ENCODE peak calls at places on chromosomes 2 and 18, in five cellular contexts. A is spleen, D is HCT116, Z is stomach, O is esophagus muscularis mucosa. J is an unnamed sample.

GRCh38 chr2:69306612-69306896 is 80.5 kb downstream of the GFPT1 start:
- DNase-seq in O (no peak), A (no peak), D (no peak), Z (no peak), J (no peak)

GRCh38 chr2:62474173-62474572 is 31.8 kb downstream of the TMEM17 start:
- DNase-seq in O (no peak), Z (no peak), A (no peak), D (no peak), J (no peak)

GRCh38 chr18:6616981-6617380 is 112.5 kb upstream of the ARHGAP28 start:
- DNase-seq in O (no peak), Z (no peak), A (no peak), D (no peak), J (no peak)

GRCh38 chr2:140586379-140586778 is 1544.4 kb downstream of the LRP1B start:
- DNase-seq in A (no peak), O (no peak), Z (no peak), D (peak; percentile 45), J (no peak)

GRCh38 chr2:234091883-234092282 is 41.4 kb downstream of the SPP2 start:
- DNase-seq in Z (no peak), D (no peak), O (peak; percentile 75), A (no peak), J (no peak)

GRCh38 chr2:96427917-96428316 is 77.2 kb downstream of the NEURL3 start:
- DNase-seq in O (no peak), D (peak; percentile 90), A (no peak), Z (no peak), J (no peak)

GRCh38 chr2:9392895-9393757 is 30.2 kb downstream of the ITGB1BP1 start:
- DNase-seq in O (no peak), A (peak; percentile 60), Z (no peak), D (no peak), J (no peak)

GRCh38 chr18:9577361-9577760 is 37.0 kb downstream of the PPP4R1 start:
- DNase-seq in A (no peak), D (no peak), Z (no peak), O (no peak), J (no peak)

GRCh38 chr2:215749092-215749957 is 264.0 kb downstream of the MREG start:
- DNase-seq in O (peak; percentile 93), D (no peak), Z (no peak), A (peak; percentile 70), J (no peak)

GRCh38 chr2:221500501-221501209 is 71.4 kb downstream of the EPHA4 start:
- DNase-seq in Z (no peak), O (no peak), D (no peak), A (no peak), J (no peak)

GRCh38 chr2:20641123-20641985 is 9.5 kb downstream of the HS1BP3 start:
- DNase-seq in A (peak; percentile 41), O (no peak), Z (no peak), D (no peak), J (no peak)

GRCh38 chr2:178282075-178282474 is 87.8 kb downstream of the OSBPL6 start:
- DNase-seq in A (no peak), O (no peak), D (no peak), Z (no peak), J (peak; percentile 10)

GRCh38 chr2:127857494-127857818 is 499 bp downstream of the POLR2D start:
- DNase-seq in O (no peak), Z (no peak), A (no peak), D (no peak), J (no peak)

GRCh38 chr2:27027211-27027651 is 5.5 kb upstream of the TMEM214 start:
- DNase-seq in D (no peak), Z (no peak), O (no peak), A (no peak), J (no peak)

GRCh38 chr2:54454548-54454921 is 1.6 kb upstream of the SPTBN1 start:
- DNase-seq in D (no peak), O (no peak), Z (no peak), A (no peak), J (no peak)

GRCh38 chr2:54456526-54457325 is 599 bp downstream of the SPTBN1 start:
- DNase-seq in A (peak; percentile 74), O (no peak), Z (no peak), D (no peak), J (no peak)

GRCh38 chr2:54457326-54458023 is 1.3 kb downstream of the SPTBN1 start:
- DNase-seq in O (no peak), A (peak; percentile 81), Z (peak; percentile 39), D (no peak), J (no peak)

GRCh38 chr2:54454922-54455583 is 1.1 kb upstream of the SPTBN1 start:
- DNase-seq in D (no peak), A (peak; percentile 74), O (no peak), Z (no peak), J (peak; percentile 15)

GRCh38 chr2:54455584-54456525 is at the start of gene SPTBN1:
- DNase-seq in D (peak; percentile 61), Z (peak; percentile 82), O (peak; percentile 98), A (peak; percentile 89), J (peak; percentile 90)
- TF ChIP-seq POLR2A in D (peak; percentile 27), Z (peak; percentile 25), O (peak; percentile 45), A (peak; percentile 78), J (peak; percentile 41)

GRCh38 chr2:110717734-110718133 is 14.6 kb upstream of the ACOXL start:
- DNase-seq in O (peak; percentile 86), D (no peak), Z (no peak), A (no peak), J (no peak)
- TF ChIP-seq POLR2AphosphoS5 in O (peak; percentile 28), D (no peak), Z (no peak), A (no peak), J (no peak)

GRCh38 chr2:42969231-42970150 is 177.1 kb upstream of the HAAO start:
- DNase-seq in O (no peak), A (peak; percentile 48), D (no peak), Z (no peak), J (no peak)
- H3K4me3 ChIP-seq in O (no peak overlapping the region), A (no peak overlapping the region), D (no peak overlapping the region), Z (no peak overlapping the region), J (no peak overlapping the region)

DNA sequence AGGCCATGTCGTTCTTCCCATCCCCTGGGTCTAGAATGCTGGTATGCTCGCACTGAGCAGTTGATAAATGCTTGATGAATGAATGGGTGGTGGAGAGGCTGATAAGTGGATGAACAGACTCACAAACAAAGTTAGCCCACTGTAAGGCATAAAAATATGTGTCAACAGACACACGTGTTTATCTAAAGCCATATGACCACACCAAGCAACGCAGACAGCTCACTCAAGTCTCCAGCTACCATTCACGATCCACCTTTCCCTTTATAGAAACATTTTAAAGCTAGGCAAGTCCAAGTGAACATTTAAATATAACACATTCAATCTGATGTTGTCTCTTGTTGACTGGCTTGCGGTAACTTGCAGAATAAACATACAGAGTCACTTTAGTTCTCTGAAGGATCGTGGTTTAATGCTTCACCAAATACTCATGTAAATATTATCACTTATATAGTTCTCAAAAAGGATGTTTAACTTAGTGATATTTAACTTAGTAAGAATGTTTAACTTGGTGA is 105.5 kb downstream of the NOL10 start:
- DNase-seq in A (no peak), O (no peak), D (no peak), Z (no peak), J (no peak)
- TF ChIP-seq POLR2A in A (no peak), O (no peak), D (no peak), Z (no peak), J (no peak)

GRCh38 chr18:79712206-79712857 is 32.7 kb downstream of the CTDP1 start:
- DNase-seq in O (no peak), A (no peak), D (no peak), Z (no peak), J (no peak)
- TF ChIP-seq POLR2AphosphoS5 in O (no peak), A (no peak), D (no peak), Z (no peak), J (no peak)

GRCh38 chr2:42675815-42676214 is 88.1 kb downstream of the OXER1 start:
- DNase-seq in A (no peak), O (no peak), D (no peak), Z (no peak), J (no peak)
- H3K4me3 ChIP-seq in A (no peak overlapping the region), O (no peak overlapping the region), D (no peak overlapping the region), Z (no peak overlapping the region), J (no peak overlapping the region)

DNA sequence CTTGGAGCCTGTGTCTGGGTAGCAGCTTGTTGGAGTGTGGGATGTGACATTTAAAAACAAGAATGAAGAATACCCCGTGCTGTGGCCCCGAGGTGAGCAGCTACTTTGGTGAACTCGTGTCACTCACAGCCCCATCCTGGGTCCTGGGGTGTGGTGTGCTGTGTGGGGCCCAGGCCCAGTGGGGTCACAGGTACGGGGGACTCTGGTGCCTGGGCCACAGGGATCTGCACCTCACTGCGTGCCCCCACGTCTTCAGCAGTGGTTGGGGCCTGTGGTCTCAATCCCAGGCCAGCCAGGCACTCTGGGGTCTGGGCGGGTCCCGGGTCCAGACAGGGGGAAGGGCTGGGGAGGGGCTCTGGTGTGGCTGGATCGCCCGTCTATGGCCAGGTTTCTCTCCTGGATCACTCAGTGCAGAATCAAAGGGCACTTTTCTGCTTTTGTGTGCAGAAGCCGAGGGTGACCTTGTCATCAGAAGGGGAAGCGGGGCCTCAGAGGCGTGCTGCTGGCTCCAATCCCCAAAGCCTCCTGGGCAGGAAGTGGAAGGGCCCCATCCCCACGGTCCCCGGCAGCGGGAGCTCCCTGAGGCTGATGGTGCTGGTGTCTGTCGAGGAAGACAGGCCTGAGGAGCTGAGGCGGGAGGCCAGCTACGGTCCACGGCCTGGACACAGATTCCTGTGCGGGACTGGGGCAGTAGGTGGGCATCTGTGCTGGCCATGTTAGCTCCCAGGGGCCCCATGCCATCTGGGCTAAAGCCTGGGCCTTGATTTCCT is 1.4 kb downstream of the GPR35 start:
- DNase-seq in Z (no peak), D (no peak), A (peak; percentile 82), O (no peak), J (no peak)
- TF ChIP-seq POLR2A in Z (no peak), D (no peak), A (no peak), O (no peak), J (no peak)

J was measured in prostate gland.